ENCODE peak calls at places on chromosomes 11 and 22, in seven cellular contexts. A, I, X, E, T, V and W are unnamed samples.

GRCh38 chr22:40628354-40629042 is 8.0 kb downstream of the MRTFA start:
- DNase-seq in E (peak; percentile 16), I (no peak), T (no peak), X (no peak), V (no peak), A (peak; percentile 76), W (peak; percentile 27)

GRCh38 chr22:41995211-41995610 is 3.4 kb upstream of the WBP2NL start:
- DNase-seq in T (no peak), I (no peak), V (no peak), X (no peak), A (no peak), E (no peak), W (no peak)

GRCh38 chr22:49925525-49926128 is 7.2 kb downstream of the CRELD2 start:
- DNase-seq in I (no peak), X (no peak), T (no peak), V (no peak), E (no peak), A (no peak), W (no peak)

GRCh38 chr11:13055200-13055599 is 46.1 kb downstream of the RASSF10 start:
- DNase-seq in E (no peak), A (no peak), V (no peak), I (no peak), X (no peak), T (no peak), W (no peak)

GRCh38 chr11:2694995-2695939 is 4.5 kb downstream of the KCNQ1OT1 start:
- DNase-seq in I (no peak), X (no peak), E (no peak), A (no peak), V (no peak), T (no peak), W (no peak)

GRCh38 chr11:18307461-18308139 is 14.3 kb downstream of the HPS5 start:
- DNase-seq in I (no peak), A (no peak), T (no peak), X (no peak), E (no peak), V (no peak), W (no peak)

GRCh38 chr11:117535870-117536411 is 208.3 kb downstream of the CEP164 start:
- DNase-seq in A (no peak), X (no peak), T (no peak), E (no peak), V (peak; percentile 86), I (no peak), W (peak; percentile 44)

GRCh38 chr22:38177926-38178604 is 3.6 kb downstream of the PLA2G6 start:
- DNase-seq in A (peak; percentile 85), E (no peak), X (no peak), T (no peak), V (no peak), I (peak; percentile 92), W (peak; percentile 66)

GRCh38 chr22:46428602-46429326 is 93.2 kb downstream of the TRMU start:
- DNase-seq in A (no peak), X (no peak), V (no peak), E (peak; percentile 91), I (no peak), T (no peak), W (no peak)

GRCh38 chr11:1896895-1897294 is 5.2 kb upstream of the PRR33 start:
- DNase-seq in E (no peak), A (no peak), X (no peak), I (no peak), V (peak; percentile 4), T (no peak), W (no peak)